ENCODE peak calls at places on chromosomes 2 and 18, in nine cellular contexts. Z is adipocyte; P is stimulated activated CD4-positive, alpha-beta T cell treated with anti-CD3 and anti-CD28 coated beads, TNF-alpha, amount 100 ng/mL, for 4 hours; W is GM23338; O is esophagus squamous epithelium; Q is germinal center; F is neural crest cell; T is activated effector memory CD4-positive, alpha-beta T cell treated with Interleukin-2 at 50 U/mL for 16 hours; N is EL. X is an unnamed sample.

GRCh38 chr2:27085670-27086089 is 892 bp upstream of the KHK start:
- DNase-seq in Z (peak), P (peak), W (peak), O (no peak), Q (no peak), F (peak), T (peak), N (peak), X (peak)

GRCh38 chr18:24695168-24695567 is 234.7 kb downstream of the HRH4 start:
- DNase-seq in Z (peak), P (no peak), W (no peak), O (no peak), Q (no peak), F (no peak), T (no peak), N (no peak), X (no peak)

GRCh38 chr2:108538000-108538625 is 3.8 kb downstream of the LIMS1 start:
- DNase-seq in Z (no peak), P (no peak), W (peak), O (no peak), Q (no peak), F (no peak), T (no peak), N (no peak), X (no peak)

GRCh38 chr18:69400253-69400975 is at the start of gene DOK6:
- DNase-seq in Z (peak), P (no peak), W (peak), O (no peak), Q (peak), F (peak), T (no peak), N (peak), X (peak)

GRCh38 chr2:159176555-159176954 is 109.9 kb downstream of the WDSUB1 start:
- DNase-seq in Z (no peak), P (no peak), W (no peak), O (no peak), Q (no peak), F (no peak), T (no peak), N (no peak), X (no peak)

GRCh38 chr18:489244-490023 is 11.1 kb downstream of the COLEC12 start:
- DNase-seq in Z (peak), P (no peak), W (no peak), O (no peak), Q (no peak), F (no peak), T (no peak), N (peak), X (no peak)

GRCh38 chr2:114610677-114611076 is 168.2 kb downstream of the DPP10 start:
- DNase-seq in Z (no peak), P (no peak), W (no peak), O (no peak), Q (no peak), F (no peak), T (no peak), N (no peak), X (no peak)

GRCh38 chr2:201807452-201807980 is 1.2 kb downstream of the CDK15 start:
- DNase-seq in Z (peak), P (no peak), W (peak), O (no peak), Q (no peak), F (no peak), T (no peak), N (peak), X (no peak)

GRCh38 chr2:118672571-118673158 is 174.8 kb downstream of the EN1 start:
- DNase-seq in Z (no peak), P (no peak), W (no peak), O (no peak), Q (no peak), F (no peak), T (no peak), N (peak), X (no peak)

GRCh38 chr2:31268344-31268743 is 34.4 kb downstream of the EHD3 start:
- DNase-seq in Z (no peak), P (no peak), W (peak), O (no peak), Q (no peak), F (no peak), T (no peak), N (no peak), X (no peak)

GRCh38 chr18:58788470-58788869 is 76.2 kb upstream of the ZNF532 start:
- DNase-seq in Z (no peak), P (no peak), W (no peak), O (no peak), Q (no peak), F (no peak), T (no peak), N (no peak), X (no peak)

GRCh38 chr18:2855560-2856350 is 8.9 kb downstream of the EMILIN2 start:
- DNase-seq in Z (no peak), P (no peak), W (no peak), O (no peak), Q (no peak), F (no peak), T (no peak), N (no peak), X (no peak)

GRCh38 chr18:51427012-51427411 is 229.5 kb upstream of the MEX3C start:
- DNase-seq in Z (no peak), P (no peak), W (no peak), O (no peak), Q (no peak), F (no peak), T (no peak), N (no peak), X (no peak)

GRCh38 chr2:12861344-12861942 is 144.7 kb downstream of the TRIB2 start:
- DNase-seq in Z (peak), P (no peak), W (no peak), O (no peak), Q (no peak), F (no peak), T (no peak), N (peak), X (no peak)

GRCh38 chr2:67309281-67309680 is 87.9 kb upstream of the ETAA1 start:
- DNase-seq in Z (peak), P (no peak), W (no peak), O (no peak), Q (no peak), F (no peak), T (no peak), N (peak), X (no peak)

GRCh38 chr2:180046776-180047175 is 39.7 kb upstream of the CWC22 start:
- DNase-seq in Z (peak), P (no peak), W (no peak), O (no peak), Q (no peak), F (no peak), T (no peak), N (peak), X (no peak)

GRCh38 chr18:31120594-31120993 is 18.4 kb upstream of the DSC2 start:
- DNase-seq in Z (no peak), P (no peak), W (no peak), O (no peak), Q (no peak), F (no peak), T (no peak), N (no peak), X (no peak)

GRCh38 chr2:138922973-138923563 is 142.9 kb upstream of the NXPH2 start:
- DNase-seq in Z (peak), P (no peak), W (peak), O (no peak), Q (no peak), F (no peak), T (no peak), N (no peak), X (no peak)

GRCh38 chr2:51994123-51994788 is 962.3 kb upstream of the NRXN1 start:
- DNase-seq in Z (no peak), P (no peak), W (no peak), O (no peak), Q (no peak), F (no peak), T (no peak), N (no peak), X (no peak)

GRCh38 chr2:68813596-68813995 is 57.6 kb downstream of the BMP10 start:
- DNase-seq in Z (no peak), P (no peak), W (no peak), O (no peak), Q (no peak), F (no peak), T (no peak), N (no peak), X (no peak)

GRCh38 chr2:23409246-23409645 is 24.3 kb downstream of the KLHL29 start:
- DNase-seq in Z (no peak), P (no peak), W (no peak), O (no peak), Q (no peak), F (no peak), T (no peak), N (no peak), X (no peak)